ENCODE peak calls at places on chromosome 16, in seven cellular contexts. M is A172, D is sciatic nerve, C is LHCN-M2, T is heart right ventricle, U is epithelial cell of prostate, X is right lobe of liver. I is an unnamed sample.

GRCh38 chr16:4172070-4172469 is 55.8 kb upstream of the ADCY9 start:
- DNase-seq in M (no peak), U (no peak), T (no peak), C (peak), D (no peak), X (no peak), I (no peak)

GRCh38 chr16:67245674-67246080 is 1.6 kb downstream of the FHOD1 start:
- DNase-seq in C (no peak), T (peak), U (no peak), X (no peak), D (no peak), M (peak), I (no peak)

GRCh38 chr16:88561485-88562369 is 8.5 kb upstream of the ZC3H18 start:
- DNase-seq in U (no peak), D (no peak), M (peak), X (no peak), C (peak), T (peak), I (peak)

GRCh38 chr16:50680907-50681885 is at the start of gene SNX20:
- DNase-seq in D (peak), T (no peak), X (no peak), M (no peak), C (no peak), U (no peak), I (peak)

GRCh38 chr16:12420661-12421209 is 383.0 kb downstream of the CPPED1 start:
- DNase-seq in U (peak), T (no peak), D (no peak), X (no peak), M (peak), C (no peak), I (no peak)

GRCh38 chr16:21205303-21205702 is 6.1 kb downstream of the ZP2 start:
- DNase-seq in X (no peak), C (peak), T (no peak), D (no peak), M (no peak), U (no peak), I (no peak)

GRCh38 chr16:65547799-65548446 is 426.1 kb upstream of the CDH11 start:
- DNase-seq in T (no peak), X (no peak), M (peak), D (no peak), U (peak), C (peak), I (no peak)

GRCh38 chr16:24216961-24217360 is 39.2 kb upstream of the CACNG3 start:
- DNase-seq in M (no peak), C (no peak), U (no peak), T (no peak), D (no peak), X (no peak), I (no peak)

I was measured in mucosa of descending colon.